ENCODE peak calls at places on chromosomes 16 and 17, in ten cellular contexts. V, G, L, E, N, S, M, O, H and Q are unnamed samples.

GRCh38 chr17:32136856-32137255 is 5.4 kb upstream of the RHOT1 start:
- DNase-seq in H (no peak), N (no peak), S (peak; percentile 9), O (no peak), L (no peak), E (no peak), G (no peak), M (no peak), V (no peak), Q (no peak)

GRCh38 chr17:35537569-35538209 is at the start of gene SLFN12L:
- DNase-seq in V (no peak), M (no peak), H (peak; percentile 65), S (no peak), O (no peak), G (no peak), L (no peak), E (no peak), N (no peak), Q (no peak)

GRCh38 chr17:31269597-31269996 is 27.4 kb downstream of the OMG start:
- DNase-seq in M (no peak), O (no peak), V (no peak), E (no peak), G (peak; percentile 27), H (no peak), S (no peak), N (no peak), L (no peak), Q (no peak)

GRCh38 chr16:67403976-67404555 is 10.8 kb upstream of the TPPP3 start:
- DNase-seq in S (no peak), O (no peak), E (no peak), M (no peak), L (peak; percentile 39), V (no peak), H (no peak), G (no peak), N (no peak), Q (no peak)

GRCh38 chr17:29565643-29566472 is 979 bp downstream of the ABHD15 start:
- DNase-seq in M (no peak), N (no peak), H (peak; percentile 76), S (peak; percentile 60), E (peak; percentile 42), V (no peak), L (peak; percentile 61), G (peak; percentile 70), O (no peak), Q (peak; percentile 83)

GRCh38 chr16:57694556-57695377 is at the start of gene DRC7:
- DNase-seq in H (no peak), S (no peak), M (no peak), L (no peak), E (no peak), V (no peak), G (peak; percentile 93), N (peak; percentile 32), O (no peak), Q (no peak)

GRCh38 chr16:89502319-89502843 is 5.8 kb upstream of the SPG7 start:
- DNase-seq in G (peak; percentile 85), E (no peak), H (no peak), V (no peak), M (no peak), O (no peak), N (no peak), L (no peak), S (no peak), Q (peak; percentile 79)

GRCh38 chr17:1736348-1737281 is 6.1 kb upstream of the SERPINF2 start:
- DNase-seq in V (no peak), E (peak; percentile 75), S (no peak), M (no peak), H (no peak), O (no peak), G (peak; percentile 67), L (peak; percentile 84), N (peak; percentile 89), Q (peak; percentile 88)

GRCh38 chr16:58402796-58403195 is 10.5 kb downstream of the GINS3 start:
- DNase-seq in H (no peak), V (no peak), E (no peak), L (no peak), G (no peak), S (no peak), M (no peak), O (no peak), N (no peak), Q (no peak)

GRCh38 chr17:6040473-6040872 is 29.7 kb upstream of the WSCD1 start:
- DNase-seq in L (no peak), O (no peak), M (no peak), G (no peak), N (no peak), H (no peak), E (no peak), S (no peak), V (no peak), Q (no peak)

GRCh38 chr17:69213059-69213813 is 15.4 kb downstream of the ABCA10 start:
- DNase-seq in O (no peak), V (no peak), E (no peak), G (no peak), N (no peak), L (no peak), H (no peak), M (no peak), S (no peak), Q (no peak)

GRCh38 chr17:45318561-45319230 is 1.9 kb upstream of the MAP3K14 start:
- DNase-seq in H (no peak), V (no peak), M (no peak), G (peak; percentile 33), N (no peak), S (no peak), L (no peak), O (no peak), E (no peak), Q (no peak)
- H3K4me1 ChIP-seq in H (peaks cover 37% of the 10 kb centered on the region), V (peaks cover 32% of the 10 kb centered on the region), M (peaks cover 60% of the 10 kb centered on the region), G (peaks cover 62% of the 10 kb centered on the region), N (peaks cover 17% of the 10 kb centered on the region), S (peaks cover 65% of the 10 kb centered on the region), L (peaks cover 26% of the 10 kb centered on the region), O (peaks cover 5% of the 10 kb centered on the region), E (peaks cover 26% of the 10 kb centered on the region), Q (peaks cover 41% of the 10 kb centered on the region)

DNA sequence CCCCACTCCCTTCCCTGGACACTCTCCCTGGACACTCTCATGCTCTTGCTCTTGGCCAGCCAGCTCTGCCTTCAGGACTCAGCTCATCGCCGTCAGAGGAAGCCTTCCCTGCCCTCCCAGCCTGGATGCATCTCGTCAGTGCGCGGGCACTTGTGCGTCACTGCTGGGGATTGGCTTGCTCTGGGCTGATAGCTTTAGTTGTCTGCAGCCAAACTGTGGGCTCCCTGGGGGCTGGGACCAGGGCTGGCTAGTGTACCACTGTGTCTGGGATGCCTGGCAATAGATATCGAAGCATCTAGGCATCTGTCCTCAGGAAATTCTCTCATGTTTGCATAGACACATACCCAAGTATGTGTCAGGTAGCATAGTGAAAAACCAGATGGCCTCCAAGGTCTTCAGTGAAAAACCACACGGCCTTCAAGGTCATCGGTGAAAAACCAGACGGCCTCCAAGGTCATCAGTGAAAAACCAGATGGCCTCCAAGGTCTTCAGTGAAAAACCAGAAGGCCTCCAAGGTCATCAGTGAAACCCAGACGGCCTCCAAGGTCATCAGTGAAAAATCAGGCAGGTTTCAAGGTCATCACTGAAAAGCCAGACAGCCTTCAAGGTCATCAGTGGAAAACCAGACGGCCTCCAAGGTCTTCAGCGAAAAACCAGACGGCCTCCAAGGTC is 72.0 kb downstream of the CMIP start:
- DNase-seq in M (no peak), L (peak; percentile 49), E (no peak), H (no peak), S (no peak), V (no peak), N (no peak), G (no peak), O (no peak), Q (peak; percentile 48)
- H3K4me1 ChIP-seq in M (peaks cover 51% of the 10 kb centered on the region), L (peaks cover 14% of the 10 kb centered on the region), E (peaks cover 15% of the 10 kb centered on the region), H (peaks cover 6% of the 10 kb centered on the region), S (peaks cover 11% of the 10 kb centered on the region), V (peaks cover 7% of the 10 kb centered on the region), N (peaks cover 6% of the 10 kb centered on the region), G (peaks cover 75% of the 10 kb centered on the region), O (no peaks in the 10 kb centered on the region), Q (peaks cover 46% of the 10 kb centered on the region)

GRCh38 chr17:79562117-79562805 is 48.6 kb downstream of the RBFOX3 start:
- DNase-seq in L (peak; percentile 3), V (no peak), M (no peak), S (no peak), E (no peak), O (no peak), N (no peak), G (no peak), H (no peak), Q (peak; percentile 33)
- H3K4me1 ChIP-seq in L (no peaks in the 10 kb centered on the region), V (no peaks in the 10 kb centered on the region), M (no peaks in the 10 kb centered on the region), S (no peaks in the 10 kb centered on the region), E (no peaks in the 10 kb centered on the region), O (no peaks in the 10 kb centered on the region), N (no peaks in the 10 kb centered on the region), G (peaks cover 56% of the 10 kb centered on the region), H (no peaks in the 10 kb centered on the region), Q (no peaks in the 10 kb centered on the region)

GRCh38 chr17:47891545-47892088 is 4.4 kb upstream of the SP2 start:
- DNase-seq in E (no peak), H (peak; percentile 32), V (no peak), G (no peak), M (no peak), L (no peak), N (no peak), S (no peak), O (no peak), Q (no peak)

GRCh38 chr17:47889734-47890529 is 6.1 kb upstream of the SP2 start:
- DNase-seq in M (peak; percentile 49), L (peak; percentile 94), S (peak; percentile 97), N (peak; percentile 90), E (peak; percentile 89), V (peak; percentile 73), G (peak; percentile 85), H (peak; percentile 84), O (peak; percentile 86), Q (peak; percentile 94)

GRCh38 chr17:47884905-47885735 is 10.9 kb upstream of the SP2 start:
- DNase-seq in V (no peak), M (no peak), L (no peak), N (no peak), E (no peak), S (peak; percentile 10), O (no peak), H (no peak), G (no peak), Q (no peak)

GRCh38 chr17:47884427-47884740 is 11.7 kb upstream of the SP2 start:
- DNase-seq in L (no peak), O (peak; percentile 80), V (no peak), N (no peak), S (no peak), G (no peak), H (no peak), E (no peak), M (no peak), Q (no peak)

DNA sequence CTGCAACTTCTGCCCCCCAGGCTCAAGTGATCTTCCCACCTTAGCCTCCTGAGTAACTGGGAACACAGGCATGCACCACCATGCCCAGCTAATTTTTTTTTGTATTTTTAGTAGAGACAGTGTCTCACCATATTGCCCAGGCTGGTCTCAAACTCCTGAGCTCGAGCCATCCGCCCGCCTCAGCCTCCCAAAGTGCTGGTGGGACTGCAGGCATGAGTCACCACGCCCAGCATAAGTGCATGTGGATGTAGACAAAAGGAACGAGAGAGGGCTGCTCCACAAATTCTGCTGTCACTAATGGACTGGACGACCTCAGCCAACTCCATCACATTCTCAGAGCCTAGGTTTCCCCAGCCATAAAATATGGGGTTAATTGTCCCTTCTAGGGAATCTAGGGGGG is 7.7 kb upstream of the SP2 start:
- DNase-seq in E (no peak), H (no peak), L (no peak), N (no peak), S (no peak), O (no peak), G (no peak), M (no peak), V (no peak), Q (no peak)
- H3K4me1 ChIP-seq in E (no peaks in the 10 kb centered on the region), H (peaks cover 9% of the 10 kb centered on the region), L (no peaks in the 10 kb centered on the region), N (no peaks in the 10 kb centered on the region), S (peaks cover 31% of the 10 kb centered on the region), O (peaks cover 8% of the 10 kb centered on the region), G (peaks cover 13% of the 10 kb centered on the region), M (peaks cover 9% of the 10 kb centered on the region), V (no peaks in the 10 kb centered on the region), Q (peaks cover 8% of the 10 kb centered on the region)